ENCODE peak calls at places on chromosomes 4 and X, in seven cellular contexts. One of them, this sample, is unnamed.

GRCh38 chr4:37535872-37536271 is 150.3 kb downstream of the RELL1 start:
- DNase-seq in HEK293T: no peak
- DNase-seq in Kasumi-1: no peak
- DNase-seq in HuH-7.5: no peak
- DNase-seq in ascending aorta: no peak
- DNase-seq in kidney tubule cell: peak; percentile 24
- DNase-seq in NCI-H2029: no peak
- DNase-seq in this sample: no peak

GRCh38 chr4:59248313-59248712 is 1951.8 kb upstream of the ADGRL3 start:
- DNase-seq in ascending aorta: no peak
- DNase-seq in NCI-H2029: no peak
- DNase-seq in HuH-7.5: no peak
- DNase-seq in Kasumi-1: no peak
- DNase-seq in HEK293T: no peak
- DNase-seq in kidney tubule cell: no peak
- DNase-seq in this sample: no peak

GRCh38 chrX:103101280-103102042 is 8.5 kb upstream of the NXF3 start:
- DNase-seq in Kasumi-1: no peak
- DNase-seq in HuH-7.5: no peak
- DNase-seq in NCI-H2029: no peak
- DNase-seq in HEK293T: no peak
- DNase-seq in kidney tubule cell: no peak
- DNase-seq in ascending aorta: no peak
- DNase-seq in this sample: no peak

GRCh38 chr4:76108467-76109181 is 34.1 kb downstream of the ART3 start:
- DNase-seq in kidney tubule cell: peak; percentile 53
- DNase-seq in Kasumi-1: peak; percentile 18
- DNase-seq in HuH-7.5: no peak
- DNase-seq in ascending aorta: no peak
- DNase-seq in HEK293T: peak; percentile 38
- DNase-seq in NCI-H2029: no peak
- DNase-seq in this sample: no peak

GRCh38 chr4:47219586-47219985 is 188.2 kb downstream of the GABRB1 start:
- DNase-seq in NCI-H2029: no peak
- DNase-seq in HuH-7.5: no peak
- DNase-seq in Kasumi-1: no peak
- DNase-seq in HEK293T: no peak
- DNase-seq in ascending aorta: no peak
- DNase-seq in kidney tubule cell: no peak
- DNase-seq in this sample: no peak

GRCh38 chrX:86295293-86295692 is 147.0 kb downstream of the DACH2 start:
- DNase-seq in Kasumi-1: no peak
- DNase-seq in kidney tubule cell: no peak
- DNase-seq in HEK293T: no peak
- DNase-seq in ascending aorta: no peak
- DNase-seq in NCI-H2029: no peak
- DNase-seq in HuH-7.5: no peak
- DNase-seq in this sample: no peak

GRCh38 chr4:23717528-23718248 is 172.2 kb downstream of the PPARGC1A start:
- DNase-seq in Kasumi-1: peak; percentile 57
- DNase-seq in kidney tubule cell: peak; percentile 52
- DNase-seq in HuH-7.5: peak; percentile 53
- DNase-seq in HEK293T: peak; percentile 36
- DNase-seq in NCI-H2029: no peak
- DNase-seq in ascending aorta: no peak
- DNase-seq in this sample: no peak

GRCh38 chr4:182141046-182141445 is 102.2 kb upstream of the TENM3 start:
- DNase-seq in HuH-7.5: no peak
- DNase-seq in ascending aorta: no peak
- DNase-seq in kidney tubule cell: no peak
- DNase-seq in NCI-H2029: no peak
- DNase-seq in HEK293T: no peak
- DNase-seq in Kasumi-1: no peak
- DNase-seq in this sample: no peak

GRCh38 chr4:77742054-77742453 is 77.1 kb downstream of the CNOT6L start:
- DNase-seq in HuH-7.5: no peak
- DNase-seq in kidney tubule cell: no peak
- DNase-seq in Kasumi-1: no peak
- DNase-seq in NCI-H2029: no peak
- DNase-seq in HEK293T: no peak
- DNase-seq in ascending aorta: no peak
- DNase-seq in this sample: no peak

GRCh38 chrX:39910651-39911050 is 187.1 kb downstream of the BCOR start:
- DNase-seq in HuH-7.5: no peak
- DNase-seq in ascending aorta: no peak
- DNase-seq in HEK293T: no peak
- DNase-seq in Kasumi-1: no peak
- DNase-seq in kidney tubule cell: no peak
- DNase-seq in NCI-H2029: no peak
- DNase-seq in this sample: no peak

GRCh38 chrX:45472968-45473367 is 272.3 kb upstream of the DIPK2B start:
- DNase-seq in ascending aorta: no peak
- DNase-seq in NCI-H2029: no peak
- DNase-seq in HuH-7.5: no peak
- DNase-seq in HEK293T: no peak
- DNase-seq in kidney tubule cell: peak; percentile 57
- DNase-seq in Kasumi-1: no peak
- DNase-seq in this sample: no peak

GRCh38 chrX:151543706-151544105 is 19.8 kb upstream of the PASD1 start:
- DNase-seq in HuH-7.5: no peak
- DNase-seq in NCI-H2029: no peak
- DNase-seq in Kasumi-1: no peak
- DNase-seq in kidney tubule cell: no peak
- DNase-seq in HEK293T: no peak
- DNase-seq in ascending aorta: no peak
- DNase-seq in this sample: peak; percentile 0

GRCh38 chr4:96602661-96603060 is 762.8 kb downstream of the PDHA2 start:
- DNase-seq in NCI-H2029: peak; percentile 6
- DNase-seq in HuH-7.5: no peak
- DNase-seq in HEK293T: no peak
- DNase-seq in Kasumi-1: no peak
- DNase-seq in ascending aorta: no peak
- DNase-seq in kidney tubule cell: no peak
- DNase-seq in this sample: no peak

GRCh38 chrX:43500996-43501694 is 155.0 kb upstream of the MAOA start:
- DNase-seq in HEK293T: no peak
- DNase-seq in Kasumi-1: no peak
- DNase-seq in HuH-7.5: no peak
- DNase-seq in NCI-H2029: no peak
- DNase-seq in kidney tubule cell: no peak
- DNase-seq in ascending aorta: no peak
- DNase-seq in this sample: no peak

GRCh38 chr4:17665852-17666251 is 51.4 kb downstream of the MED28 start:
- DNase-seq in HEK293T: no peak
- DNase-seq in Kasumi-1: no peak
- DNase-seq in NCI-H2029: no peak
- DNase-seq in kidney tubule cell: no peak
- DNase-seq in HuH-7.5: no peak
- DNase-seq in ascending aorta: no peak
- DNase-seq in this sample: no peak

GRCh38 chr4:170671171-170671570 is 581.4 kb upstream of the AADAT start:
- DNase-seq in ascending aorta: no peak
- DNase-seq in kidney tubule cell: no peak
- DNase-seq in Kasumi-1: no peak
- DNase-seq in NCI-H2029: no peak
- DNase-seq in HuH-7.5: no peak
- DNase-seq in HEK293T: no peak
- DNase-seq in this sample: no peak

GRCh38 chr4:72969957-72970356 is 99.6 kb downstream of the COX18 start:
- DNase-seq in NCI-H2029: no peak
- DNase-seq in ascending aorta: no peak
- DNase-seq in Kasumi-1: no peak
- DNase-seq in HuH-7.5: no peak
- DNase-seq in HEK293T: no peak
- DNase-seq in kidney tubule cell: no peak
- DNase-seq in this sample: no peak

GRCh38 chr4:19540859-19541258 is 710.8 kb upstream of the SLIT2 start:
- DNase-seq in HuH-7.5: no peak
- DNase-seq in NCI-H2029: no peak
- DNase-seq in kidney tubule cell: no peak
- DNase-seq in ascending aorta: no peak
- DNase-seq in HEK293T: no peak
- DNase-seq in Kasumi-1: no peak
- DNase-seq in this sample: no peak

GRCh38 chr4:962231-963208 is 10.8 kb downstream of the DGKQ start:
- DNase-seq in HuH-7.5: no peak
- DNase-seq in HEK293T: no peak
- DNase-seq in ascending aorta: no peak
- DNase-seq in Kasumi-1: no peak
- DNase-seq in NCI-H2029: peak; percentile 89
- DNase-seq in kidney tubule cell: no peak
- DNase-seq in this sample: no peak

This sample was measured in GM12864.